ENCODE peak calls at places on chromosomes 13 and 19, in nine cellular contexts. Q is astrocyte of the spinal cord; K is GM04504; Z is type B pancreatic cell; N is right cardiac atrium; O is CD8-positive, alpha-beta T cell; R is lung; F is T-helper 9 cell; T is T-cell. G is an unnamed sample.

GRCh38 chr19:6032827-6033226 is 54.9 kb upstream of the RANBP3 start:
- DNase-seq in Q (no peak), K (no peak), Z (peak), N (no peak), O (no peak), R (no peak), F (no peak), T (no peak), G (peak)

GRCh38 chr13:111533900-111534645 is 213.6 kb downstream of the TEX29 start:
- DNase-seq in Q (no peak), K (no peak), Z (no peak), N (no peak), O (no peak), R (no peak), F (no peak), T (no peak), G (no peak)

GRCh38 chr19:45153339-45154063 is 7.3 kb downstream of the NKPD1 start:
- DNase-seq in Q (peak), K (no peak), Z (no peak), N (peak), O (peak), R (no peak), F (peak), T (peak), G (peak)

GRCh38 chr13:93767231-93767916 is 540.8 kb downstream of the GPC6 start:
- DNase-seq in Q (no peak), K (no peak), Z (no peak), N (no peak), O (no peak), R (no peak), F (no peak), T (no peak), G (no peak)

GRCh38 chr13:20831254-20831653 is 57.5 kb upstream of the EEF1AKMT1 start:
- DNase-seq in Q (no peak), K (no peak), Z (no peak), N (no peak), O (no peak), R (no peak), F (no peak), T (no peak), G (no peak)

GRCh38 chr13:113023694-113024430 is 54.8 kb downstream of the MCF2L start:
- DNase-seq in Q (no peak), K (no peak), Z (no peak), N (no peak), O (no peak), R (no peak), F (no peak), T (no peak), G (no peak)

GRCh38 chr19:19463348-19464117 is 51.8 kb downstream of the TSSK6 start:
- DNase-seq in Q (peak), K (peak), Z (no peak), N (peak), O (no peak), R (no peak), F (no peak), T (no peak), G (peak)

GRCh38 chr13:71580614-71581013 is 286.4 kb downstream of the DACH1 start:
- DNase-seq in Q (no peak), K (no peak), Z (no peak), N (no peak), O (no peak), R (no peak), F (no peak), T (no peak), G (no peak)

GRCh38 chr19:15684828-15685227 is 11.9 kb downstream of the CYP4F12 start:
- DNase-seq in Q (no peak), K (no peak), Z (no peak), N (no peak), O (no peak), R (no peak), F (no peak), T (no peak), G (no peak)

GRCh38 chr13:67736646-67737420 is 506.7 kb upstream of the PCDH9 start:
- DNase-seq in Q (peak), K (no peak), Z (no peak), N (no peak), O (no peak), R (no peak), F (no peak), T (no peak), G (no peak)

GRCh38 chr19:40976724-40977123 is 14.4 kb upstream of the CYP2B6 start:
- DNase-seq in Q (no peak), K (no peak), Z (no peak), N (no peak), O (no peak), R (no peak), F (no peak), T (no peak), G (no peak)

GRCh38 chr13:44306401-44307192 is 67.0 kb upstream of the SERP2 start:
- DNase-seq in Q (peak), K (peak), Z (no peak), N (peak), O (no peak), R (no peak), F (no peak), T (no peak), G (peak)

GRCh38 chr13:20188649-20189553 is 3.8 kb downstream of the GJB2 start:
- DNase-seq in Q (no peak), K (no peak), Z (no peak), N (no peak), O (no peak), R (no peak), F (no peak), T (no peak), G (peak)

GRCh38 chr19:5929179-5929578 is 15.1 kb downstream of the CAPS start:
- DNase-seq in Q (no peak), K (no peak), Z (no peak), N (no peak), O (no peak), R (no peak), F (no peak), T (no peak), G (no peak)

GRCh38 chr19:30237146-30237545 is 135.0 kb upstream of the ZNF536 start:
- DNase-seq in Q (no peak), K (no peak), Z (no peak), N (no peak), O (no peak), R (no peak), F (no peak), T (no peak), G (no peak)

GRCh38 chr19:862529-863304 is 3.3 kb downstream of the CFD start:
- DNase-seq in Q (peak), K (no peak), Z (no peak), N (peak), O (peak), R (peak), F (peak), T (peak), G (peak)

GRCh38 chr13:107348931-107349330 is 781.0 kb upstream of the ARGLU1 start:
- DNase-seq in Q (peak), K (peak), Z (no peak), N (no peak), O (no peak), R (no peak), F (no peak), T (no peak), G (no peak)

GRCh38 chr13:32893176-32893575 is 123.0 kb upstream of the KL start:
- DNase-seq in Q (no peak), K (no peak), Z (no peak), N (no peak), O (no peak), R (no peak), F (no peak), T (no peak), G (no peak)

GRCh38 chr13:34416833-34417425 is 525.1 kb upstream of the NBEA start:
- DNase-seq in Q (peak), K (peak), Z (no peak), N (peak), O (no peak), R (peak), F (no peak), T (no peak), G (peak)

GRCh38 chr13:19157461-19157860 is 24.2 kb downstream of the TUBA3C start:
- DNase-seq in Q (no peak), K (no peak), Z (no peak), N (no peak), O (no peak), R (no peak), F (no peak), T (no peak), G (no peak)

GRCh38 chr19:54172764-54173699 is at the start of gene TMC4:
- DNase-seq in Q (no peak), K (no peak), Z (no peak), N (peak), O (no peak), R (peak), F (no peak), T (no peak), G (peak)

GRCh38 chr13:92297971-92298942 is 899.8 kb downstream of the GPC5 start:
- DNase-seq in Q (no peak), K (no peak), Z (no peak), N (no peak), O (no peak), R (no peak), F (no peak), T (no peak), G (no peak)

GRCh38 chr13:109655611-109656010 is 130.8 kb downstream of the IRS2 start:
- DNase-seq in Q (no peak), K (no peak), Z (no peak), N (no peak), O (no peak), R (no peak), F (no peak), T (no peak), G (no peak)

GRCh38 chr13:27174766-27175455 is 3.3 kb upstream of the USP12 start:
- DNase-seq in Q (no peak), K (no peak), Z (no peak), N (no peak), O (no peak), R (no peak), F (no peak), T (no peak), G (no peak)

GRCh38 chr19:30693179-30693578 is 321.0 kb downstream of the ZNF536 start:
- DNase-seq in Q (no peak), K (no peak), Z (no peak), N (no peak), O (no peak), R (no peak), F (no peak), T (no peak), G (no peak)

GRCh38 chr19:5213667-5214066 is 126.9 kb downstream of the PTPRS start:
- DNase-seq in Q (no peak), K (no peak), Z (no peak), N (no peak), O (no peak), R (no peak), F (no peak), T (no peak), G (no peak)

GRCh38 chr19:41564515-41565383 is 11.2 kb upstream of the CEACAM21 start:
- DNase-seq in Q (no peak), K (no peak), Z (no peak), N (peak), O (no peak), R (no peak), F (no peak), T (no peak), G (no peak)

GRCh38 chr13:113033498-113033897 is 64.5 kb downstream of the MCF2L start:
- DNase-seq in Q (no peak), K (no peak), Z (no peak), N (no peak), O (no peak), R (no peak), F (no peak), T (no peak), G (peak)

GRCh38 chr13:74443623-74444022 is 309.4 kb upstream of the KLF12 start:
- DNase-seq in Q (peak), K (peak), Z (no peak), N (no peak), O (no peak), R (no peak), F (no peak), T (no peak), G (no peak)

GRCh38 chr19:47190167-47190727 is 40.8 kb downstream of the BBC3 start:
- DNase-seq in Q (peak), K (peak), Z (no peak), N (peak), O (peak), R (peak), F (no peak), T (peak), G (peak)

GRCh38 chr13:25406377-25406776 is 34.6 kb downstream of the ATP8A2 start:
- DNase-seq in Q (no peak), K (no peak), Z (no peak), N (no peak), O (no peak), R (no peak), F (no peak), T (no peak), G (no peak)

GRCh38 chr13:89966524-89966923 is 1381.0 kb upstream of the MIR17HG start:
- DNase-seq in Q (no peak), K (no peak), Z (no peak), N (no peak), O (no peak), R (no peak), F (no peak), T (no peak), G (no peak)

GRCh38 chr13:67964091-67964490 is 734.0 kb upstream of the PCDH9 start:
- DNase-seq in Q (no peak), K (no peak), Z (no peak), N (no peak), O (no peak), R (no peak), F (no peak), T (no peak), G (no peak)

GRCh38 chr19:36009220-36009619 is 607 bp upstream of the SYNE4 start:
- DNase-seq in Q (peak), K (peak), Z (no peak), N (peak), O (peak), R (peak), F (peak), T (peak), G (peak)

GRCh38 chr13:30845297-30846214 is 60.5 kb upstream of the MEDAG start:
- DNase-seq in Q (no peak), K (no peak), Z (no peak), N (no peak), O (no peak), R (no peak), F (no peak), T (no peak), G (no peak)

GRCh38 chr13:43838909-43839308 is 40.6 kb downstream of the CCDC122 start:
- DNase-seq in Q (no peak), K (no peak), Z (no peak), N (no peak), O (no peak), R (no peak), F (no peak), T (no peak), G (no peak)

GRCh38 chr19:2770055-2771013 is 12.7 kb downstream of the SGTA start:
- DNase-seq in Q (no peak), K (no peak), Z (no peak), N (peak), O (no peak), R (no peak), F (no peak), T (no peak), G (no peak)